ENCODE peak calls at places on chromosomes 13 and 19, in nine cellular contexts. One of them, this sample, is unnamed.

GRCh38 chr19:19348266-19348665 is 27.6 kb downstream of the MAU2 start:
- DNase-seq in stimulated activated CD4-positive, alpha-beta T cell treated with anti-CD3 and anti-CD28 coated beads, Interleukin-1b, Interleukin-23, amount 100 ng/mL, for 24 hours: no peak
- DNase-seq in CD4-positive, alpha-beta T cell: no peak
- DNase-seq in NCI-H2107: no peak
- DNase-seq in fibroblast of pulmonary artery: no peak
- DNase-seq in AG08396: no peak
- DNase-seq in MCF 10A: peak
- DNase-seq in LoVo: no peak
- DNase-seq in memory B cell: no peak
- DNase-seq in this sample: no peak

GRCh38 chr19:39146686-39147450 is 21.3 kb downstream of the PAK4 start:
- DNase-seq in stimulated activated CD4-positive, alpha-beta T cell treated with anti-CD3 and anti-CD28 coated beads, Interleukin-1b, Interleukin-23, amount 100 ng/mL, for 24 hours: no peak
- DNase-seq in CD4-positive, alpha-beta T cell: no peak
- DNase-seq in NCI-H2107: no peak
- DNase-seq in fibroblast of pulmonary artery: no peak
- DNase-seq in AG08396: no peak
- DNase-seq in MCF 10A: no peak
- DNase-seq in LoVo: no peak
- DNase-seq in memory B cell: no peak
- DNase-seq in this sample: no peak

GRCh38 chr19:56273563-56274117 is 1.1 kb downstream of the EDDM13 start:
- DNase-seq in stimulated activated CD4-positive, alpha-beta T cell treated with anti-CD3 and anti-CD28 coated beads, Interleukin-1b, Interleukin-23, amount 100 ng/mL, for 24 hours: no peak
- DNase-seq in CD4-positive, alpha-beta T cell: no peak
- DNase-seq in NCI-H2107: no peak
- DNase-seq in fibroblast of pulmonary artery: peak
- DNase-seq in AG08396: no peak
- DNase-seq in MCF 10A: peak
- DNase-seq in LoVo: no peak
- DNase-seq in memory B cell: no peak
- DNase-seq in this sample: no peak

GRCh38 chr19:719081-719512 is 10.4 kb downstream of the PALM start:
- DNase-seq in stimulated activated CD4-positive, alpha-beta T cell treated with anti-CD3 and anti-CD28 coated beads, Interleukin-1b, Interleukin-23, amount 100 ng/mL, for 24 hours: no peak
- DNase-seq in CD4-positive, alpha-beta T cell: no peak
- DNase-seq in NCI-H2107: no peak
- DNase-seq in fibroblast of pulmonary artery: peak
- DNase-seq in AG08396: peak
- DNase-seq in MCF 10A: no peak
- DNase-seq in LoVo: no peak
- DNase-seq in memory B cell: no peak
- DNase-seq in this sample: no peak

GRCh38 chr19:55526216-55527196 is 10.4 kb downstream of the SBK2 start:
- DNase-seq in stimulated activated CD4-positive, alpha-beta T cell treated with anti-CD3 and anti-CD28 coated beads, Interleukin-1b, Interleukin-23, amount 100 ng/mL, for 24 hours: no peak
- DNase-seq in CD4-positive, alpha-beta T cell: no peak
- DNase-seq in NCI-H2107: peak
- DNase-seq in fibroblast of pulmonary artery: peak
- DNase-seq in AG08396: peak
- DNase-seq in MCF 10A: peak
- DNase-seq in LoVo: peak
- DNase-seq in memory B cell: no peak
- DNase-seq in this sample: no peak

GRCh38 chr13:50690020-50690419 is 153.5 kb downstream of the DLEU7 start:
- DNase-seq in stimulated activated CD4-positive, alpha-beta T cell treated with anti-CD3 and anti-CD28 coated beads, Interleukin-1b, Interleukin-23, amount 100 ng/mL, for 24 hours: no peak
- DNase-seq in CD4-positive, alpha-beta T cell: no peak
- DNase-seq in NCI-H2107: no peak
- DNase-seq in fibroblast of pulmonary artery: no peak
- DNase-seq in AG08396: no peak
- DNase-seq in MCF 10A: no peak
- DNase-seq in LoVo: no peak
- DNase-seq in memory B cell: no peak
- DNase-seq in this sample: no peak

GRCh38 chr19:29587518-29587986 is 18.5 kb upstream of the POP4 start:
- DNase-seq in stimulated activated CD4-positive, alpha-beta T cell treated with anti-CD3 and anti-CD28 coated beads, Interleukin-1b, Interleukin-23, amount 100 ng/mL, for 24 hours: no peak
- DNase-seq in CD4-positive, alpha-beta T cell: peak
- DNase-seq in NCI-H2107: no peak
- DNase-seq in fibroblast of pulmonary artery: no peak
- DNase-seq in AG08396: no peak
- DNase-seq in MCF 10A: no peak
- DNase-seq in LoVo: no peak
- DNase-seq in memory B cell: no peak
- DNase-seq in this sample: no peak

GRCh38 chr13:39682788-39683187 is 27.3 kb downstream of the COG6 start:
- DNase-seq in stimulated activated CD4-positive, alpha-beta T cell treated with anti-CD3 and anti-CD28 coated beads, Interleukin-1b, Interleukin-23, amount 100 ng/mL, for 24 hours: no peak
- DNase-seq in CD4-positive, alpha-beta T cell: no peak
- DNase-seq in NCI-H2107: no peak
- DNase-seq in fibroblast of pulmonary artery: no peak
- DNase-seq in AG08396: no peak
- DNase-seq in MCF 10A: no peak
- DNase-seq in LoVo: no peak
- DNase-seq in memory B cell: no peak
- DNase-seq in this sample: no peak

GRCh38 chr13:27678306-27679040 is 56.8 kb downstream of the POLR1D start:
- DNase-seq in stimulated activated CD4-positive, alpha-beta T cell treated with anti-CD3 and anti-CD28 coated beads, Interleukin-1b, Interleukin-23, amount 100 ng/mL, for 24 hours: no peak
- DNase-seq in CD4-positive, alpha-beta T cell: no peak
- DNase-seq in NCI-H2107: no peak
- DNase-seq in fibroblast of pulmonary artery: no peak
- DNase-seq in AG08396: no peak
- DNase-seq in MCF 10A: peak
- DNase-seq in LoVo: no peak
- DNase-seq in memory B cell: no peak
- DNase-seq in this sample: no peak

GRCh38 chr19:49845433-49845832 is 5.5 kb upstream of the PTOV1 start:
- DNase-seq in stimulated activated CD4-positive, alpha-beta T cell treated with anti-CD3 and anti-CD28 coated beads, Interleukin-1b, Interleukin-23, amount 100 ng/mL, for 24 hours: no peak
- DNase-seq in CD4-positive, alpha-beta T cell: no peak
- DNase-seq in NCI-H2107: no peak
- DNase-seq in fibroblast of pulmonary artery: no peak
- DNase-seq in AG08396: no peak
- DNase-seq in MCF 10A: no peak
- DNase-seq in LoVo: no peak
- DNase-seq in memory B cell: no peak
- DNase-seq in this sample: no peak

GRCh38 chr13:34435338-34435737 is 506.7 kb upstream of the NBEA start:
- DNase-seq in stimulated activated CD4-positive, alpha-beta T cell treated with anti-CD3 and anti-CD28 coated beads, Interleukin-1b, Interleukin-23, amount 100 ng/mL, for 24 hours: no peak
- DNase-seq in CD4-positive, alpha-beta T cell: no peak
- DNase-seq in NCI-H2107: no peak
- DNase-seq in fibroblast of pulmonary artery: peak
- DNase-seq in AG08396: peak
- DNase-seq in MCF 10A: peak
- DNase-seq in LoVo: peak
- DNase-seq in memory B cell: no peak
- DNase-seq in this sample: peak

GRCh38 chr19:32233885-32234284 is 111.5 kb upstream of the ZNF507 start:
- DNase-seq in stimulated activated CD4-positive, alpha-beta T cell treated with anti-CD3 and anti-CD28 coated beads, Interleukin-1b, Interleukin-23, amount 100 ng/mL, for 24 hours: no peak
- DNase-seq in CD4-positive, alpha-beta T cell: no peak
- DNase-seq in NCI-H2107: no peak
- DNase-seq in fibroblast of pulmonary artery: no peak
- DNase-seq in AG08396: no peak
- DNase-seq in MCF 10A: no peak
- DNase-seq in LoVo: no peak
- DNase-seq in memory B cell: no peak
- DNase-seq in this sample: no peak

GRCh38 chr19:41810301-41810700 is 13.9 kb downstream of the CEACAM3 start:
- DNase-seq in stimulated activated CD4-positive, alpha-beta T cell treated with anti-CD3 and anti-CD28 coated beads, Interleukin-1b, Interleukin-23, amount 100 ng/mL, for 24 hours: no peak
- DNase-seq in CD4-positive, alpha-beta T cell: no peak
- DNase-seq in NCI-H2107: no peak
- DNase-seq in fibroblast of pulmonary artery: no peak
- DNase-seq in AG08396: no peak
- DNase-seq in MCF 10A: no peak
- DNase-seq in LoVo: no peak
- DNase-seq in memory B cell: no peak
- DNase-seq in this sample: no peak

GRCh38 chr13:73556902-73557301 is 498.1 kb downstream of the KLF5 start:
- DNase-seq in stimulated activated CD4-positive, alpha-beta T cell treated with anti-CD3 and anti-CD28 coated beads, Interleukin-1b, Interleukin-23, amount 100 ng/mL, for 24 hours: no peak
- DNase-seq in CD4-positive, alpha-beta T cell: no peak
- DNase-seq in NCI-H2107: no peak
- DNase-seq in fibroblast of pulmonary artery: no peak
- DNase-seq in AG08396: no peak
- DNase-seq in MCF 10A: peak
- DNase-seq in LoVo: peak
- DNase-seq in memory B cell: no peak
- DNase-seq in this sample: no peak

GRCh38 chr13:100274942-100275506 is 186.1 kb downstream of the PCCA start:
- DNase-seq in stimulated activated CD4-positive, alpha-beta T cell treated with anti-CD3 and anti-CD28 coated beads, Interleukin-1b, Interleukin-23, amount 100 ng/mL, for 24 hours: no peak
- DNase-seq in CD4-positive, alpha-beta T cell: no peak
- DNase-seq in NCI-H2107: no peak
- DNase-seq in fibroblast of pulmonary artery: no peak
- DNase-seq in AG08396: no peak
- DNase-seq in MCF 10A: peak
- DNase-seq in LoVo: no peak
- DNase-seq in memory B cell: no peak
- DNase-seq in this sample: no peak

GRCh38 chr19:18612772-18613588 is at the start of gene TMEM59L:
- DNase-seq in stimulated activated CD4-positive, alpha-beta T cell treated with anti-CD3 and anti-CD28 coated beads, Interleukin-1b, Interleukin-23, amount 100 ng/mL, for 24 hours: no peak
- DNase-seq in CD4-positive, alpha-beta T cell: no peak
- DNase-seq in NCI-H2107: no peak
- DNase-seq in fibroblast of pulmonary artery: no peak
- DNase-seq in AG08396: peak
- DNase-seq in MCF 10A: no peak
- DNase-seq in LoVo: no peak
- DNase-seq in memory B cell: no peak
- DNase-seq in this sample: no peak

GRCh38 chr13:50158385-50159165 is 143.3 kb downstream of the KCNRG start:
- DNase-seq in stimulated activated CD4-positive, alpha-beta T cell treated with anti-CD3 and anti-CD28 coated beads, Interleukin-1b, Interleukin-23, amount 100 ng/mL, for 24 hours: no peak
- DNase-seq in CD4-positive, alpha-beta T cell: no peak
- DNase-seq in NCI-H2107: no peak
- DNase-seq in fibroblast of pulmonary artery: no peak
- DNase-seq in AG08396: no peak
- DNase-seq in MCF 10A: no peak
- DNase-seq in LoVo: no peak
- DNase-seq in memory B cell: no peak
- DNase-seq in this sample: no peak

GRCh38 chr19:22523940-22524339 is 101.8 kb upstream of the ZNF98 start:
- DNase-seq in stimulated activated CD4-positive, alpha-beta T cell treated with anti-CD3 and anti-CD28 coated beads, Interleukin-1b, Interleukin-23, amount 100 ng/mL, for 24 hours: no peak
- DNase-seq in CD4-positive, alpha-beta T cell: no peak
- DNase-seq in NCI-H2107: no peak
- DNase-seq in fibroblast of pulmonary artery: no peak
- DNase-seq in AG08396: no peak
- DNase-seq in MCF 10A: no peak
- DNase-seq in LoVo: no peak
- DNase-seq in memory B cell: no peak
- DNase-seq in this sample: no peak

GRCh38 chr13:49546559-49546958 is 38.8 kb downstream of the RCBTB1 start:
- DNase-seq in stimulated activated CD4-positive, alpha-beta T cell treated with anti-CD3 and anti-CD28 coated beads, Interleukin-1b, Interleukin-23, amount 100 ng/mL, for 24 hours: no peak
- DNase-seq in CD4-positive, alpha-beta T cell: no peak
- DNase-seq in NCI-H2107: no peak
- DNase-seq in fibroblast of pulmonary artery: no peak
- DNase-seq in AG08396: no peak
- DNase-seq in MCF 10A: no peak
- DNase-seq in LoVo: no peak
- DNase-seq in memory B cell: no peak
- DNase-seq in this sample: no peak

GRCh38 chr13:74651121-74651520 is 516.9 kb upstream of the KLF12 start:
- DNase-seq in stimulated activated CD4-positive, alpha-beta T cell treated with anti-CD3 and anti-CD28 coated beads, Interleukin-1b, Interleukin-23, amount 100 ng/mL, for 24 hours: no peak
- DNase-seq in CD4-positive, alpha-beta T cell: no peak
- DNase-seq in NCI-H2107: no peak
- DNase-seq in fibroblast of pulmonary artery: no peak
- DNase-seq in AG08396: no peak
- DNase-seq in MCF 10A: no peak
- DNase-seq in LoVo: no peak
- DNase-seq in memory B cell: no peak
- DNase-seq in this sample: no peak

GRCh38 chr13:67100723-67101122 is 129.4 kb downstream of the PCDH9 start:
- DNase-seq in stimulated activated CD4-positive, alpha-beta T cell treated with anti-CD3 and anti-CD28 coated beads, Interleukin-1b, Interleukin-23, amount 100 ng/mL, for 24 hours: no peak
- DNase-seq in CD4-positive, alpha-beta T cell: no peak
- DNase-seq in NCI-H2107: no peak
- DNase-seq in fibroblast of pulmonary artery: peak
- DNase-seq in AG08396: no peak
- DNase-seq in MCF 10A: peak
- DNase-seq in LoVo: no peak
- DNase-seq in memory B cell: no peak
- DNase-seq in this sample: no peak

GRCh38 chr13:38024431-38024830 is 154.9 kb upstream of the TRPC4 start:
- DNase-seq in stimulated activated CD4-positive, alpha-beta T cell treated with anti-CD3 and anti-CD28 coated beads, Interleukin-1b, Interleukin-23, amount 100 ng/mL, for 24 hours: no peak
- DNase-seq in CD4-positive, alpha-beta T cell: no peak
- DNase-seq in NCI-H2107: no peak
- DNase-seq in fibroblast of pulmonary artery: peak
- DNase-seq in AG08396: no peak
- DNase-seq in MCF 10A: peak
- DNase-seq in LoVo: no peak
- DNase-seq in memory B cell: no peak
- DNase-seq in this sample: no peak

GRCh38 chr13:44874886-44875630 is 114.2 kb downstream of the NUFIP1 start:
- DNase-seq in stimulated activated CD4-positive, alpha-beta T cell treated with anti-CD3 and anti-CD28 coated beads, Interleukin-1b, Interleukin-23, amount 100 ng/mL, for 24 hours: no peak
- DNase-seq in CD4-positive, alpha-beta T cell: no peak
- DNase-seq in NCI-H2107: peak
- DNase-seq in fibroblast of pulmonary artery: no peak
- DNase-seq in AG08396: no peak
- DNase-seq in MCF 10A: no peak
- DNase-seq in LoVo: no peak
- DNase-seq in memory B cell: no peak
- DNase-seq in this sample: no peak

GRCh38 chr19:28394705-28395104 is 818.2 kb downstream of the UQCRFS1 start:
- DNase-seq in stimulated activated CD4-positive, alpha-beta T cell treated with anti-CD3 and anti-CD28 coated beads, Interleukin-1b, Interleukin-23, amount 100 ng/mL, for 24 hours: no peak
- DNase-seq in CD4-positive, alpha-beta T cell: no peak
- DNase-seq in NCI-H2107: no peak
- DNase-seq in fibroblast of pulmonary artery: no peak
- DNase-seq in AG08396: no peak
- DNase-seq in MCF 10A: no peak
- DNase-seq in LoVo: no peak
- DNase-seq in memory B cell: no peak
- DNase-seq in this sample: no peak

GRCh38 chr19:17351815-17352435 is 14.6 kb downstream of the GTPBP3 start:
- DNase-seq in stimulated activated CD4-positive, alpha-beta T cell treated with anti-CD3 and anti-CD28 coated beads, Interleukin-1b, Interleukin-23, amount 100 ng/mL, for 24 hours: no peak
- DNase-seq in CD4-positive, alpha-beta T cell: no peak
- DNase-seq in NCI-H2107: no peak
- DNase-seq in fibroblast of pulmonary artery: no peak
- DNase-seq in AG08396: no peak
- DNase-seq in MCF 10A: no peak
- DNase-seq in LoVo: no peak
- DNase-seq in memory B cell: no peak
- DNase-seq in this sample: no peak

GRCh38 chr19:36489920-36490415 is 607 bp upstream of the ZNF566 start:
- DNase-seq in stimulated activated CD4-positive, alpha-beta T cell treated with anti-CD3 and anti-CD28 coated beads, Interleukin-1b, Interleukin-23, amount 100 ng/mL, for 24 hours: peak
- DNase-seq in CD4-positive, alpha-beta T cell: peak
- DNase-seq in NCI-H2107: peak
- DNase-seq in fibroblast of pulmonary artery: peak
- DNase-seq in AG08396: peak
- DNase-seq in MCF 10A: no peak
- DNase-seq in LoVo: no peak
- DNase-seq in memory B cell: no peak
- DNase-seq in this sample: no peak

GRCh38 chr13:106369858-106370257 is 165.6 kb downstream of the EFNB2 start:
- DNase-seq in stimulated activated CD4-positive, alpha-beta T cell treated with anti-CD3 and anti-CD28 coated beads, Interleukin-1b, Interleukin-23, amount 100 ng/mL, for 24 hours: no peak
- DNase-seq in CD4-positive, alpha-beta T cell: no peak
- DNase-seq in NCI-H2107: no peak
- DNase-seq in fibroblast of pulmonary artery: no peak
- DNase-seq in AG08396: no peak
- DNase-seq in MCF 10A: no peak
- DNase-seq in LoVo: no peak
- DNase-seq in memory B cell: no peak
- DNase-seq in this sample: no peak

GRCh38 chr13:21435710-21436151 is 23.4 kb downstream of the ZDHHC20 start:
- DNase-seq in stimulated activated CD4-positive, alpha-beta T cell treated with anti-CD3 and anti-CD28 coated beads, Interleukin-1b, Interleukin-23, amount 100 ng/mL, for 24 hours: no peak
- DNase-seq in CD4-positive, alpha-beta T cell: peak
- DNase-seq in NCI-H2107: no peak
- DNase-seq in fibroblast of pulmonary artery: peak
- DNase-seq in AG08396: peak
- DNase-seq in MCF 10A: peak
- DNase-seq in LoVo: peak
- DNase-seq in memory B cell: peak
- DNase-seq in this sample: peak

GRCh38 chr19:12295191-12295590 is 508 bp upstream of the ZNF44 start:
- DNase-seq in stimulated activated CD4-positive, alpha-beta T cell treated with anti-CD3 and anti-CD28 coated beads, Interleukin-1b, Interleukin-23, amount 100 ng/mL, for 24 hours: no peak
- DNase-seq in CD4-positive, alpha-beta T cell: no peak
- DNase-seq in NCI-H2107: no peak
- DNase-seq in fibroblast of pulmonary artery: no peak
- DNase-seq in AG08396: no peak
- DNase-seq in MCF 10A: no peak
- DNase-seq in LoVo: no peak
- DNase-seq in memory B cell: no peak
- DNase-seq in this sample: no peak

GRCh38 chr13:82370306-82370705 is 1512.0 kb downstream of the SLITRK1 start:
- DNase-seq in stimulated activated CD4-positive, alpha-beta T cell treated with anti-CD3 and anti-CD28 coated beads, Interleukin-1b, Interleukin-23, amount 100 ng/mL, for 24 hours: no peak
- DNase-seq in CD4-positive, alpha-beta T cell: no peak
- DNase-seq in NCI-H2107: no peak
- DNase-seq in fibroblast of pulmonary artery: peak
- DNase-seq in AG08396: no peak
- DNase-seq in MCF 10A: no peak
- DNase-seq in LoVo: no peak
- DNase-seq in memory B cell: no peak
- DNase-seq in this sample: no peak

GRCh38 chr19:28349604-28350003 is 863.3 kb downstream of the UQCRFS1 start:
- DNase-seq in stimulated activated CD4-positive, alpha-beta T cell treated with anti-CD3 and anti-CD28 coated beads, Interleukin-1b, Interleukin-23, amount 100 ng/mL, for 24 hours: no peak
- DNase-seq in CD4-positive, alpha-beta T cell: no peak
- DNase-seq in NCI-H2107: no peak
- DNase-seq in fibroblast of pulmonary artery: no peak
- DNase-seq in AG08396: no peak
- DNase-seq in MCF 10A: no peak
- DNase-seq in LoVo: no peak
- DNase-seq in memory B cell: no peak
- DNase-seq in this sample: no peak

This sample was measured in amniotic stem cell.